ENCODE peak calls at places on chromosomes 3 and 15, in ten cellular contexts. One of them, this sample, is unnamed.

GRCh38 chr3:100536093-100536492 is 43.7 kb downstream of the TMEM45A start:
- DNase-seq in HFFc6: no peak
- DNase-seq in ureter: no peak
- DNase-seq in ELF-1: no peak
- DNase-seq in activated naive CD4-positive, alpha-beta T cell: no peak
- DNase-seq in choroid plexus epithelial cell: peak; percentile 6
- DNase-seq in tibial nerve: no peak
- DNase-seq in IMR-90: no peak
- DNase-seq in HS-27A: no peak
- DNase-seq in GM23248: peak; percentile 42
- DNase-seq in this sample: no peak

GRCh38 chr3:45026038-45026437 is at the start of gene CLEC3B:
- DNase-seq in HFFc6: peak; percentile 24
- DNase-seq in ureter: peak; percentile 75
- DNase-seq in ELF-1: no peak
- DNase-seq in activated naive CD4-positive, alpha-beta T cell: no peak
- DNase-seq in choroid plexus epithelial cell: peak; percentile 59
- DNase-seq in tibial nerve: peak; percentile 47
- DNase-seq in IMR-90: peak; percentile 78
- DNase-seq in HS-27A: no peak
- DNase-seq in GM23248: peak; percentile 85
- DNase-seq in this sample: no peak

GRCh38 chr15:85499498-85499897 is 119.1 kb downstream of the AKAP13 start:
- DNase-seq in HFFc6: no peak
- DNase-seq in ureter: no peak
- DNase-seq in ELF-1: no peak
- DNase-seq in activated naive CD4-positive, alpha-beta T cell: no peak
- DNase-seq in choroid plexus epithelial cell: no peak
- DNase-seq in tibial nerve: no peak
- DNase-seq in IMR-90: peak; percentile 28
- DNase-seq in HS-27A: no peak
- DNase-seq in GM23248: no peak
- DNase-seq in this sample: no peak

GRCh38 chr15:63918901-63919348 is 85.2 kb upstream of the HERC1 start:
- DNase-seq in HFFc6: no peak
- DNase-seq in ureter: no peak
- DNase-seq in ELF-1: no peak
- DNase-seq in activated naive CD4-positive, alpha-beta T cell: no peak
- DNase-seq in choroid plexus epithelial cell: no peak
- DNase-seq in tibial nerve: no peak
- DNase-seq in IMR-90: no peak
- DNase-seq in HS-27A: no peak
- DNase-seq in GM23248: no peak
- DNase-seq in this sample: no peak

GRCh38 chr3:155496206-155496605 is 202.7 kb upstream of the STRIT1 start:
- DNase-seq in HFFc6: no peak
- DNase-seq in ureter: no peak
- DNase-seq in ELF-1: no peak
- DNase-seq in activated naive CD4-positive, alpha-beta T cell: no peak
- DNase-seq in choroid plexus epithelial cell: no peak
- DNase-seq in tibial nerve: no peak
- DNase-seq in IMR-90: no peak
- DNase-seq in HS-27A: no peak
- DNase-seq in GM23248: no peak
- DNase-seq in this sample: no peak

GRCh38 chr15:40306371-40306770 is 1.4 kb downstream of the PLCB2 start:
- DNase-seq in HFFc6: no peak
- DNase-seq in ureter: no peak
- DNase-seq in ELF-1: no peak
- DNase-seq in activated naive CD4-positive, alpha-beta T cell: no peak
- DNase-seq in choroid plexus epithelial cell: no peak
- DNase-seq in tibial nerve: no peak
- DNase-seq in IMR-90: no peak
- DNase-seq in HS-27A: no peak
- DNase-seq in GM23248: no peak
- DNase-seq in this sample: no peak

GRCh38 chr15:82072926-82073537 is 27.2 kb upstream of the MEX3B start:
- DNase-seq in HFFc6: no peak
- DNase-seq in ureter: no peak
- DNase-seq in ELF-1: no peak
- DNase-seq in activated naive CD4-positive, alpha-beta T cell: no peak
- DNase-seq in choroid plexus epithelial cell: no peak
- DNase-seq in tibial nerve: no peak
- DNase-seq in IMR-90: no peak
- DNase-seq in HS-27A: no peak
- DNase-seq in GM23248: no peak
- DNase-seq in this sample: no peak

GRCh38 chr3:111616417-111617105 is 21.4 kb upstream of the ZBED2 start:
- DNase-seq in HFFc6: peak; percentile 81
- DNase-seq in ureter: no peak
- DNase-seq in ELF-1: no peak
- DNase-seq in activated naive CD4-positive, alpha-beta T cell: no peak
- DNase-seq in choroid plexus epithelial cell: peak; percentile 24
- DNase-seq in tibial nerve: no peak
- DNase-seq in IMR-90: peak; percentile 18
- DNase-seq in HS-27A: no peak
- DNase-seq in GM23248: peak; percentile 52
- DNase-seq in this sample: no peak

GRCh38 chr3:170180107-170180951 is 1.2 kb downstream of the PHC3 start:
- DNase-seq in HFFc6: peak; percentile 23
- DNase-seq in ureter: no peak
- DNase-seq in ELF-1: no peak
- DNase-seq in activated naive CD4-positive, alpha-beta T cell: no peak
- DNase-seq in choroid plexus epithelial cell: peak; percentile 56
- DNase-seq in tibial nerve: no peak
- DNase-seq in IMR-90: peak; percentile 42
- DNase-seq in HS-27A: no peak
- DNase-seq in GM23248: peak; percentile 46
- DNase-seq in this sample: no peak

GRCh38 chr3:101973163-101973505 is 123.8 kb downstream of the NFKBIZ start:
- DNase-seq in HFFc6: no peak
- DNase-seq in ureter: no peak
- DNase-seq in ELF-1: no peak
- DNase-seq in activated naive CD4-positive, alpha-beta T cell: no peak
- DNase-seq in choroid plexus epithelial cell: no peak
- DNase-seq in tibial nerve: no peak
- DNase-seq in IMR-90: no peak
- DNase-seq in HS-27A: no peak
- DNase-seq in GM23248: no peak
- DNase-seq in this sample: no peak

GRCh38 chr3:130709671-130710070 is 37.0 kb downstream of the PIK3R4 start:
- DNase-seq in HFFc6: peak; percentile 38
- DNase-seq in ureter: no peak
- DNase-seq in ELF-1: no peak
- DNase-seq in activated naive CD4-positive, alpha-beta T cell: no peak
- DNase-seq in choroid plexus epithelial cell: no peak
- DNase-seq in tibial nerve: no peak
- DNase-seq in IMR-90: no peak
- DNase-seq in HS-27A: no peak
- DNase-seq in GM23248: peak; percentile 27
- DNase-seq in this sample: no peak

GRCh38 chr3:121817753-121818152 is 17.1 kb downstream of the IQCB1 start:
- DNase-seq in HFFc6: no peak
- DNase-seq in ureter: no peak
- DNase-seq in ELF-1: no peak
- DNase-seq in activated naive CD4-positive, alpha-beta T cell: no peak
- DNase-seq in choroid plexus epithelial cell: peak; percentile 13
- DNase-seq in tibial nerve: no peak
- DNase-seq in IMR-90: no peak
- DNase-seq in HS-27A: no peak
- DNase-seq in GM23248: no peak
- DNase-seq in this sample: no peak

GRCh38 chr3:29577250-29577649 is 296.4 kb downstream of the RBMS3 start:
- DNase-seq in HFFc6: no peak
- DNase-seq in ureter: no peak
- DNase-seq in ELF-1: no peak
- DNase-seq in activated naive CD4-positive, alpha-beta T cell: no peak
- DNase-seq in choroid plexus epithelial cell: no peak
- DNase-seq in tibial nerve: no peak
- DNase-seq in IMR-90: no peak
- DNase-seq in HS-27A: no peak
- DNase-seq in GM23248: no peak
- DNase-seq in this sample: no peak

GRCh38 chr3:138861755-138862333 is 27.1 kb upstream of the PIK3CB start:
- DNase-seq in HFFc6: peak; percentile 55
- DNase-seq in ureter: no peak
- DNase-seq in ELF-1: peak; percentile 61
- DNase-seq in activated naive CD4-positive, alpha-beta T cell: no peak
- DNase-seq in choroid plexus epithelial cell: peak; percentile 86
- DNase-seq in tibial nerve: no peak
- DNase-seq in IMR-90: peak; percentile 81
- DNase-seq in HS-27A: no peak
- DNase-seq in GM23248: peak; percentile 90
- DNase-seq in this sample: no peak

GRCh38 chr3:36393563-36393962 is 13.3 kb downstream of the STAC start:
- DNase-seq in HFFc6: no peak
- DNase-seq in ureter: no peak
- DNase-seq in ELF-1: no peak
- DNase-seq in activated naive CD4-positive, alpha-beta T cell: no peak
- DNase-seq in choroid plexus epithelial cell: peak; percentile 34
- DNase-seq in tibial nerve: no peak
- DNase-seq in IMR-90: no peak
- DNase-seq in HS-27A: no peak
- DNase-seq in GM23248: peak; percentile 60
- DNase-seq in this sample: no peak

GRCh38 chr15:80496101-80496500 is 91.9 kb downstream of the ARNT2 start:
- DNase-seq in HFFc6: no peak
- DNase-seq in ureter: no peak
- DNase-seq in ELF-1: no peak
- DNase-seq in activated naive CD4-positive, alpha-beta T cell: no peak
- DNase-seq in choroid plexus epithelial cell: no peak
- DNase-seq in tibial nerve: no peak
- DNase-seq in IMR-90: peak; percentile 16
- DNase-seq in HS-27A: no peak
- DNase-seq in GM23248: no peak
- DNase-seq in this sample: no peak

GRCh38 chr3:108698461-108698860 is 58.7 kb downstream of the RETNLB start:
- DNase-seq in HFFc6: no peak
- DNase-seq in ureter: no peak
- DNase-seq in ELF-1: no peak
- DNase-seq in activated naive CD4-positive, alpha-beta T cell: no peak
- DNase-seq in choroid plexus epithelial cell: no peak
- DNase-seq in tibial nerve: no peak
- DNase-seq in IMR-90: no peak
- DNase-seq in HS-27A: no peak
- DNase-seq in GM23248: no peak
- DNase-seq in this sample: no peak